ENCODE peak calls at places on chromosomes 16 and 17, in seven cellular contexts. N, L, W, E, C, Q and V are unnamed samples.

GRCh38 chr16:16014329-16015224 is 65.2 kb downstream of the ABCC1 start:
- DNase-seq in L (peak; percentile 40), W (no peak), Q (no peak), N (no peak), E (peak; percentile 81), C (peak; percentile 75), V (no peak)

GRCh38 chr16:84247844-84248243 is 8.0 kb upstream of the KCNG4 start:
- DNase-seq in Q (no peak), E (no peak), L (no peak), W (no peak), N (no peak), C (no peak), V (no peak)

GRCh38 chr16:12573730-12574383 is 229.8 kb downstream of the CPPED1 start:
- DNase-seq in C (no peak), L (peak; percentile 56), E (peak; percentile 79), N (peak; percentile 52), Q (no peak), W (peak; percentile 52), V (no peak)

GRCh38 chr17:32854177-32854576 is 22.7 kb downstream of the MYO1D start:
- DNase-seq in L (no peak), W (no peak), Q (no peak), C (no peak), N (peak; percentile 3), E (no peak), V (no peak)

GRCh38 chr17:57948555-57949420 is 6.4 kb downstream of the CUEDC1 start:
- DNase-seq in W (no peak), L (peak; percentile 44), N (peak; percentile 100), E (no peak), Q (no peak), C (no peak), V (no peak)

GRCh38 chr17:15181333-15181732 is 83.8 kb downstream of the PMP22 start:
- DNase-seq in L (no peak), Q (no peak), N (no peak), W (no peak), C (no peak), E (no peak), V (no peak)

GRCh38 chr17:7552621-7553051 is 3.8 kb downstream of the TNFSF12 start:
- DNase-seq in C (no peak), N (no peak), E (no peak), W (peak; percentile 49), L (peak; percentile 40), Q (no peak), V (peak; percentile 52)

GRCh38 chr16:85757341-85757822 is 6.5 kb upstream of the C16orf74 start:
- DNase-seq in E (no peak), Q (no peak), C (no peak), L (no peak), W (no peak), N (no peak), V (no peak)

GRCh38 chr17:45440161-45440859 is 7.6 kb upstream of the ARHGAP27 start:
- DNase-seq in L (no peak), N (no peak), C (peak; percentile 71), Q (no peak), W (no peak), E (no peak), V (no peak)

GRCh38 chr17:40702271-40702670 is 1.3 kb downstream of the KRT24 start:
- DNase-seq in L (no peak), Q (no peak), N (no peak), C (no peak), W (no peak), E (no peak), V (no peak)

GRCh38 chr16:9670058-9670457 is 512.2 kb downstream of the GRIN2A start:
- DNase-seq in N (no peak), W (no peak), E (no peak), C (no peak), Q (peak; percentile 34), L (no peak), V (no peak)

GRCh38 chr17:61490540-61490975 is 38.3 kb downstream of the TBX4 start:
- DNase-seq in Q (no peak), C (no peak), E (peak; percentile 8), N (no peak), L (no peak), W (no peak), V (no peak)

GRCh38 chr17:3571043-3571900 is 13.7 kb upstream of the TRPV3 start:
- DNase-seq in L (no peak), E (no peak), Q (no peak), C (no peak), N (no peak), W (no peak), V (no peak)
- TF ChIP-seq POLR2AphosphoS5 in L (no peak), E (no peak), Q (no peak), C (no peak), N (no peak), W (no peak), V (no peak)

DNA sequence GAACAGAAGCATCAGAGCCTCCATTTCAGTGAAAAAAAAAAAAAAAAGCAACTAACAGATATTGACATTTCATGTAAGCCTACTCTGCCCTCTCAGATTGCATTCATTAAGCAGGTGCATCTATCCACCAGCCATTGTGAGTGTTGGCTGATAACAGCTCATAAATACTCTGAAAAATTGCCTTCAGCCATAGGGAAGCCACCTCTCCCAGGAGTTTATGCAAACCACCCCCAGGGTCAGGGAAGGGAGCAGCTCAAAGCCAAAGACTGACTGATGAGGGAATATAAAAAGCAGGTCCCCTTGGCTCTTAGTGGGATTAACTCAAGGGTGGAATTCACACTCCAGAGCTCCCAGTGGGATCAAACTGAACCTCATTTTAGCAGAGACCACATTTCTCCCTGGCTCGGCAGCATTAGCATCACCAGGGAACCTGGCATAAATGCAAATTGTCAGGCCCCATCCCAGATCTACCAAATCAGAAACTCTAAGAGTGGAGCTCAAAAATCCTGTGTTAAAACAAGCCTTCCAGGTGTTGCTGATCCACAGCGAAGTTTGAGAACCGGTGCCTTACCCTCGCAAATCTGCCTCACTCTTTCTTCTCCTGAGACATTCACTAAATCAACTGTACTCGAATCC is 14.2 kb downstream of the APOH start:
- DNase-seq in Q (no peak), E (no peak), C (no peak), W (no peak), L (no peak), N (no peak), V (no peak)
- TF ChIP-seq POLR2A in Q (no peak), E (no peak), C (no peak), W (no peak), L (no peak), N (no peak), V (no peak)

DNA sequence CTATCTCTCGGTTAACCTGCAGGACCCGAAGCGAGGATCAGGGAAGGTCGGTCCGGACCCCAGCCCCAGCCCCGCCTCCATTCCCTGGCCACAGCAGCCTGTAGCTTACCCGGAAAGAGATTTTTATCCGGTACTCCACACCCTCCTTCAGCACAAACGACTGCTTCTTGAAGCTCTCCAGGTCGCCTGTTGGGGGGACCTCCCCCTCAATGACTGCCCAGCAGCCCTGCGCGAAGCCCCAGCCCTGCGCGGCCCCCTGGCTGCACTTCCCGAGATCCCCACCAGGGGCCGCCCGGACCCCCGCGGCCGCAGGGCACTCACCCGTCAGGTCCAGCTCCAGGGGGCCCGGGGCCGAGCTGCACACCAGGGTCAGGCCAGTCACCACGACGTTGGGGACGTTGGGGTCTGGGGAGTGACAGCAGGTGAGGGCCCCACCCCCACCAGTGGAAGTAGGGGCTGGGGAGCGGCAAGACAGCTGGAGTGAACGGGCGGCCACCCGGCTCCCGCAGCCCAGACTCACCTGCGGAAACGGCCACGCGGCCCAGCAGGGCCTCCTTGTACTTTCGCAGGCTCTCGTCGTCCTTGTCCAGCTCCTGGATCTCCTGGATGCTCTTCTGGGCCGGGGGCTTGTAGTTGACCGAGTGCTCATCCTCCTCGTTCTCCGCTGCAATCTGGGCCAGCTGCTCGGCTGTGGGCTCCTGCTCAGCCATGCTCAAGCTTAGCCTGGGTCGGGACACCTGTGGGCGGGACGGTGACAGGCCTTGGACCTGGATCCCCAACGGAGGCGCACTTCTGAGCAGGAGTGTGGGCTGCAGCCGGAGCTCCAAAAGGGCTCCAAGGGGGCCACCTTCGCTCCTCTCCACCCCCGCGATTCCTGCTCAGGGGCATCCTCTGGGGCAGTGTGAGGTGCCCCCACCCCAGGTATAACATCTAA is 1.6 kb downstream of the ARHGDIA start:
- DNase-seq in L (no peak), Q (no peak), C (no peak), E (peak; percentile 33), N (no peak), W (peak; percentile 78), V (no peak)
- TF ChIP-seq POLR2AphosphoS5 in L (no peak), Q (no peak), C (no peak), E (no peak), N (no peak), W (peak; percentile 34), V (no peak)

DNA sequence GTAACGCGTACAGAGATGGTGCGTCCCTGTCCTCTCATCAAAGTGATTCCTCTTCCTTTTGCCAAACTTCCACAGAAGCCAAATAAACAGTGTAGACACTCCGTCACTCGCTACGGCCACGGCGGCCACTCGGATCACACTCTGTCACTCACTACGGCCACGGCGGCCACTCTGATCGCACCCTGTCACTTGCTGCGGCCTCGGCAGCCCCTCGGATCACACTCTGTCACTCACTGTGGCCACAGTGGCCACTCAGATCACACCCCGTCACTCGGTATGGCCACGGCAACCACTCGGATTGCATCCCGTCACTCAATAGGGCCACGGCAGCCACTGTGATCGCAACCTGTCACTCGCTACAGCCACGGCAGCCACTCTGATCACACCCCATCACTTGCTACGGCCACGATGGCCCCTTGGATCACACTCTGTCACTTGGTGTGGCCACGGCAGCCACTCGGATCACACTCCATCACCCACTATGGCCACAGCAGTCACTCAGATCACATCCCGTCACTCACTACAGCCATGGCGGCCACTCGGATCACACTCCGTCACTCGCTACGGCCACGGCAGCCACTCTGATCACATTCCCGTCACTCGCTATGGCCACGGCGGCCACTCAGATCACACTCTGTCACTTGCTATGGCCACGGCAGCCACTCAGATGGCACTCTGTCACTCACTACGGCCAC is 170.8 kb downstream of the BANP start:
- DNase-seq in W (no peak), L (no peak), E (no peak), N (no peak), C (no peak), Q (no peak), V (no peak)
- TF ChIP-seq POLR2A in W (no peak), L (no peak), E (no peak), N (no peak), C (no peak), Q (no peak), V (no peak)

DNA sequence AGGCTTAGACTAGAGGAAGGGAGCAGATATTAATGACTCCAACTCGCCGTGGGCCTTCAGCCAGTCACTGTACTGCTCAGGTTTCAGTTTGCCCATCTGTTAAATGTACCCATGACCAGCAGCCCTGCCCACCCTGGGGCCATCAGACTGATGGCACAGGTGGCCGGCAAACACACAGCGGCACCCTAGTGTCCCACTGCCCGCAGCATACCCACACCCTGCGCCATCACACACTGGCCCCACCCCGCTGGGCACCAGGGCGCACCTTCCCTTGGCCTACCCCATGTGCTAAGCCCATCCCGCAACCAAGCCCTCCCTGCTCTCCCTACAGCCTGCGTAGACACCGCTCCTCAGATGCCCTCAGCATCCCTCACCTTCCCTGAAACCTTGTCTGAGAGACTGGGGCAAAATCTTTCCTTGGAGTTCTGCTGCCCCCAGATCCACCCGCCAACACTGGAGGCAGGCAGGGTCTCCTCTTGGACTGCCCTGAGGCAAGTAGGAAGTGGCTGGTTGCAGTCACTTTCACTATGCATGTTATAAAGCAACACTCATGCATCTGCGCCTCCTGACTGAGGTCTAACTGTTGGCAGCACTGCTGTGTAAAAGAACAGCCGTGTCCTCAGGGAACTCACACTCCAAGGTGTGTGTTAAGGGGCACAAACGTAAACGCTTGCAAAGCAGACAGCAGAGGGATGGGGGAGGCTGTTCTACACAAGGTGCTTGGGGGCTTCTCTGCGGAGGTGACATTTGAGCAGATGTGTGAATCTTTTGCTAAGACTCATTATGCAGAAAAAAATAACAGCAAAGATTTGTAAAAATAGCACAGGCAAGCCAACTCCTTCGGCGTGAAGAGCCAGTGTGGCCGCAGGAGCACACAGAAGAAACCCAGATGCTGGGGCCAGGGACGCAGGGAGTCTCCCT is 6.7 kb upstream of the BCAR1 start:
- DNase-seq in Q (no peak), L (no peak), N (no peak), E (no peak), C (no peak), W (no peak), V (no peak)
- TF ChIP-seq POLR2AphosphoS5 in Q (no peak), L (no peak), N (no peak), E (no peak), C (no peak), W (no peak), V (no peak)